ENCODE peak calls at places on chromosomes 2 and 18, in eight cellular contexts. S is A549; R is effector memory CD4-positive, alpha-beta T cell; C is heart left ventricle; B is hepatocyte; Q is mammary epithelial cell; W is mesenchymal stem cell; U is neural progenitor cell. M is an unnamed sample.

GRCh38 chr2:239365782-239366435 is 34.9 kb downstream of the HDAC4 start:
- DNase-seq in B (no peak), C (no peak), S (no peak), R (no peak), U (no peak), Q (no peak), W (no peak), M (no peak)

GRCh38 chr2:43224131-43224570 is 2.3 kb downstream of the ZFP36L2 start:
- DNase-seq in U (peak; percentile 91), W (peak; percentile 85), R (peak; percentile 52), B (peak; percentile 83), C (peak; percentile 89), S (no peak), Q (peak; percentile 67), M (no peak)

GRCh38 chr2:207073791-207074678 is 91.7 kb downstream of the KLF7 start:
- DNase-seq in W (peak; percentile 53), R (no peak), S (no peak), C (no peak), B (no peak), U (no peak), Q (no peak), M (no peak)

GRCh38 chr2:169528271-169528701 is 18.8 kb downstream of the KLHL41 start:
- DNase-seq in W (peak; percentile 67), U (peak; percentile 81), C (no peak), Q (peak; percentile 45), R (peak; percentile 61), S (peak; percentile 23), B (peak; percentile 75), M (no peak)

GRCh38 chr2:174535757-174536703 is 49.2 kb upstream of the GPR155 start:
- DNase-seq in Q (no peak), W (no peak), R (no peak), U (no peak), B (peak; percentile 48), S (no peak), C (no peak), M (no peak)

GRCh38 chr18:45785015-45785597 is 40.4 kb upstream of the SIGLEC15 start:
- DNase-seq in S (no peak), B (no peak), Q (peak; percentile 29), C (no peak), U (no peak), R (no peak), W (no peak), M (no peak)

GRCh38 chr2:43054367-43054766 is 172.0 kb downstream of the ZFP36L2 start:
- DNase-seq in W (no peak), B (no peak), U (no peak), C (no peak), Q (no peak), S (no peak), R (no peak), M (no peak)

GRCh38 chr2:234422895-234423505 is 73.9 kb downstream of the ARL4C start:
- DNase-seq in B (no peak), W (no peak), R (peak; percentile 54), Q (no peak), U (no peak), S (no peak), C (no peak), M (no peak)

GRCh38 chr2:15364561-15364960 is 196.6 kb downstream of the NBAS start:
- DNase-seq in C (no peak), S (no peak), R (no peak), W (no peak), Q (peak; percentile 13), B (no peak), U (no peak), M (no peak)

GRCh38 chr2:46097714-46098480 is 199.3 kb upstream of the EPAS1 start:
- DNase-seq in Q (peak; percentile 92), U (no peak), C (no peak), B (peak; percentile 81), W (peak; percentile 97), R (no peak), S (peak; percentile 76), M (peak; percentile 85)

GRCh38 chr2:203551653-203552250 is 16.7 kb upstream of the RAPH1 start:
- DNase-seq in Q (peak; percentile 32), W (peak; percentile 35), R (no peak), U (no peak), S (no peak), C (no peak), B (peak; percentile 66), M (no peak)

GRCh38 chr18:79624356-79624961 is 55.1 kb upstream of the CTDP1 start:
- DNase-seq in U (no peak), C (no peak), R (no peak), B (no peak), W (no peak), S (no peak), Q (no peak), M (no peak)

GRCh38 chr18:61817086-61817485 is 75.7 kb downstream of the RNF152 start:
- DNase-seq in C (no peak), U (no peak), S (no peak), R (no peak), Q (no peak), W (peak; percentile 19), B (no peak), M (no peak)

GRCh38 chr2:144596074-144596871 is 76.4 kb upstream of the ZEB2 start:
- DNase-seq in Q (peak; percentile 37), C (no peak), S (peak; percentile 13), U (peak; percentile 55), W (peak; percentile 87), B (peak; percentile 45), R (no peak), M (no peak)

GRCh38 chr2:220143336-220143735 is 515.9 kb downstream of the SLC4A3 start:
- DNase-seq in C (no peak), W (peak; percentile 78), R (no peak), U (no peak), Q (peak; percentile 80), B (peak; percentile 35), S (no peak), M (no peak)

GRCh38 chr2:240997856-240998705 is at the start of gene SNED1:
- DNase-seq in R (peak; percentile 34), S (peak; percentile 58), B (peak; percentile 88), Q (peak; percentile 54), U (peak; percentile 95), W (peak; percentile 83), C (peak; percentile 93), M (peak; percentile 93)

GRCh38 chr18:68083131-68083530 is 566.6 kb upstream of the DSEL start:
- DNase-seq in B (no peak), S (no peak), U (no peak), R (no peak), Q (peak; percentile 37), W (no peak), C (no peak), M (no peak)

GRCh38 chr2:147430408-147430807 is 414.4 kb upstream of the ACVR2A start:
- DNase-seq in R (no peak), S (no peak), W (no peak), Q (no peak), C (no peak), B (no peak), U (no peak), M (no peak)

DNA sequence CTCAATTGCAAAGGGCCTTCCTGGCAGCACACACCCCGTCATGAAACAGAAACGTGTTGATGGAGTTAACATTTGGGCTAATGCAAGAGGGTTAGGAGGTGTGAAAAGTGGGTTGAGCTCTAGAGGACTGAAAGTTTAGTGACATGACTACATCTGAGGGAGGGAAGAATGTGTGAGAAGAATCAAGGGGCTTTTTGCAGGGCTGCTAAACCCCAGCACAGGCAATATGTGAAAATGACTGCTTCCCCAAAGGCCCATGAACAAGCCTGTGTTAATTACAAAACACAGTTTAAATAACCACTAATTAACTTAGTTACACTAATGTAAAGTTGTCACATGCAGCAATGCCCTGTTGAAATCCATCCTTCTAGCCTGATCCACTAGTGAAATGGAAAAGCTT is 63.4 kb upstream of the PEX13 start:
- DNase-seq in R (no peak), S (no peak), W (no peak), C (no peak), Q (no peak), B (no peak), U (no peak), M (no peak)
- H3K4me3 ChIP-seq in R (no peak overlapping the region), S (no peak overlapping the region), W (no peak overlapping the region), C (no peak overlapping the region), Q (no peak overlapping the region), B (no peak overlapping the region), U (no peak overlapping the region), M (no peak overlapping the region)

DNA sequence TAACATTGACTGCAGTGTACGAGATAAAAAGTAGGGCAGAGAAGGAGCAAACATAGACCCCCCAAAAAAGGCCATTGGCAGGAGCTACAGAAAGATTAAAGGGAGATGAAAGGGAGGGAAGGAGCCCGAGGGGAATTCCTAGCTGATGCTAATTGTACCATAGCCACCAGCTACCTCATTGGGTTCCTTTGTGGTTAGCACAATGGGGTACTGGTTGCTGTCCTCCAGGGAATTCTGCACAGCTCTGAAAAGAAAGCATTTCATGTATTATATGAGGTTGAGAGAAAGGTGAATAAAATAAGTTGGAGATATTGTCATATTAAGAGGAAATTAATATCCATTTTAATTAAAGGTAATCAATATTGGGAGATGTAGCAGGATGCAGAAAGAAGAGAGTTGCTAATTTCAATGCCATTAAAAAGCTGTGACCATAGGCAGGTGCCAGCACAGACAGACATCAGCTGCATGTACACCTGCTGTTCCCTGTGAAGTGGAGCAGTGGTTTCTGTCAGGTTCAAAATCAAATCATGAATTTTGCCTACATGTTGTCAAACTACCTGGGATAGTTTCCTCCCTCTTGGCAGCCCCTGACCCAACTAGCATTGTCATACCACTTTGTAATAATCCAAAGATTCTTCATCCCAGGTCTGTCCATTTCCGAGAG is 185.4 kb upstream of the DLGAP1 start:
- DNase-seq in C (no peak), B (no peak), Q (no peak), R (no peak), U (peak; percentile 30), W (no peak), S (no peak), M (no peak)
- H3K27ac ChIP-seq in C (no peak overlapping the region), B (no peak overlapping the region), Q (no peak overlapping the region), R (no peak overlapping the region), U (no peak overlapping the region), W (no peak overlapping the region), S (no peak overlapping the region), M (no peak overlapping the region)

DNA sequence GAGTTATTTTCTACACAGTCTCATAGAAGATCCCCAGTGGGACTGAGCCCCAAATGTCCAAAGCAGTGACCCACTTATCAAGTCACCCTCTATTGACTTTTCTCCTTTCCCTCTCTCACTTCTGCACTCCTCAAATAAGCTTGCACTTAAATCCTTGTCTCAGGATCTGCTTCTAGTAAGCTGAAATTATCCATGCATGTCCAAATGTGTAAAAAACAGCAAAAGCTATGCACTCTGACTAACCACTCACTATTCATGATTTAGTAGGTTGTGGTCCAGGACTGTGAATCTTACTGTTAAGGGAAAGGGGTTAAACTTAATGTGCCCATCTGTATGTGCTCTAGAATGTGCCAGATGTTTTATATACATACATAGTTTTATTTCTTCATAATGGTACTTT is 115.4 kb downstream of the SCG2 start:
- DNase-seq in R (no peak), W (peak; percentile 42), S (no peak), C (no peak), U (no peak), B (no peak), Q (no peak), M (no peak)
- H3K4me1 ChIP-seq in R (no peaks in the 10 kb centered on the region), W (no peaks in the 10 kb centered on the region), S (no peaks in the 10 kb centered on the region), C (no peaks in the 10 kb centered on the region), U (no peaks in the 10 kb centered on the region), B (no peaks in the 10 kb centered on the region), Q (no peaks in the 10 kb centered on the region), M (no peaks in the 10 kb centered on the region)

DNA sequence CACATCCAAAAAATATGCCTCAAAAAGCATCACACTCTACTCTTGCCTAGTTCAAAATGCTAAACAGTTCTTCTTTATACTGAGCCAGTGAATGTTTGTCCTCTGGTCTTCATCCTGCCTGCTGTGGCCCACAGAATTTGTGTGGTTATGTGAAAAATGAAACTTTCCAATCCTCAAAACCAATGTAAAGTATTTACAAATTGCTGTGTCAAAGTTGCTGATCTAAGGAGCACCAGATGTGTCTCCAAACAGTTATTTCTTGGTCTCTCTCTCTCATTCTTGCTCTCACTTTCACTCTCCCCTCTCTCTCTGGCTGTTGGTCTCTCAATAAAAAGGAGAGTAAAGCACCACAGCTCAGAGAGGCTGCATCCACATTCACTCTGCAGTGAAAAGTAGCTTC is 23.0 kb downstream of the EPHA4 start:
- DNase-seq in S (no peak), R (no peak), Q (no peak), C (no peak), B (no peak), U (no peak), W (peak; percentile 41), M (no peak)
- H3K4me3 ChIP-seq in S (no peak overlapping the region), R (no peak overlapping the region), Q (no peak overlapping the region), C (no peak overlapping the region), B (no peak overlapping the region), U (no peak overlapping the region), W (no peak overlapping the region), M (no peak overlapping the region)